ENCODE peak calls at places on chromosome 7, in ten cellular contexts. D is stimulated activated CD8-positive, alpha-beta memory T cell treated with anti-CD3 and anti-CD28 coated beads, Interleukin-15, amount 100 ng/mL, for 1 hour; W is HFFc6; J is A549; X is stimulated activated effector memory CD8-positive, alpha-beta T cell treated with anti-CD3 and anti-CD28 coated beads, Interleukin-12 subunit alpha, Interleukin-12 subunit beta, amount 100 ng/mL, for 72 hours; B is activated CD4-positive, alpha-beta T cell treated with anti-CD3 and anti-CD28 coated beads, Interleukin-2, amount 10 ng/mL, durations not matched to agents 7 days and 5 days; A is left colon; K is right lobe of liver; N is NCI-H2227 treated with DMSO at 0.1 percent for 48 hours; R is GM06990. M is an unnamed sample.
A peak's percentile ranks its signal among the peaks of the same experiment; 100 is the strongest.

GRCh38 chr7:92880212-92881090 is 44.1 kb upstream of the CDK6 start:
- DNase-seq in D (no peak), W (peak; percentile 9), J (peak; percentile 47), X (no peak), B (no peak), A (no peak), K (peak; percentile 23), N (no peak), R (no peak), M (peak; percentile 49)

GRCh38 chr7:23343806-23344500 is 44.8 kb downstream of the MALSU1 start:
- DNase-seq in D (no peak), W (no peak), J (no peak), X (no peak), B (no peak), A (no peak), K (no peak), N (no peak), R (no peak), M (no peak)

GRCh38 chr7:9502269-9502668 is 1068.9 kb downstream of the NXPH1 start:
- DNase-seq in D (no peak), W (no peak), J (no peak), X (no peak), B (no peak), A (no peak), K (no peak), N (no peak), R (no peak), M (no peak)

GRCh38 chr7:95509199-95509598 is 23.5 kb downstream of the ASB4 start:
- DNase-seq in D (no peak), W (peak; percentile 22), J (no peak), X (no peak), B (peak; percentile 60), A (no peak), K (no peak), N (peak; percentile 55), R (no peak), M (no peak)

GRCh38 chr7:30519122-30519521 is 14.5 kb upstream of the GGCT start:
- DNase-seq in D (no peak), W (no peak), J (no peak), X (no peak), B (no peak), A (no peak), K (no peak), N (no peak), R (no peak), M (no peak)

GRCh38 chr7:149003560-149004305 is 24.6 kb downstream of the PDIA4 start:
- DNase-seq in D (no peak), W (no peak), J (no peak), X (no peak), B (no peak), A (no peak), K (no peak), N (no peak), R (no peak), M (no peak)

GRCh38 chr7:65749039-65749438 is 123.8 kb upstream of the VKORC1L1 start:
- DNase-seq in D (no peak), W (no peak), J (no peak), X (no peak), B (no peak), A (no peak), K (no peak), N (no peak), R (no peak), M (no peak)

GRCh38 chr7:80307251-80307856 is 172.7 kb downstream of the GNAI1 start:
- DNase-seq in D (no peak), W (peak; percentile 87), J (peak; percentile 36), X (no peak), B (no peak), A (no peak), K (no peak), N (no peak), R (no peak), M (peak; percentile 19)

GRCh38 chr7:149423441-149423970 is 37.4 kb downstream of the ZNF777 start:
- DNase-seq in D (no peak), W (no peak), J (no peak), X (no peak), B (no peak), A (no peak), K (no peak), N (no peak), R (no peak), M (no peak)

GRCh38 chr7:22001345-22002004 is 55.8 kb upstream of the CDCA7L start:
- DNase-seq in D (no peak), W (peak; percentile 79), J (peak; percentile 44), X (peak; percentile 12), B (peak; percentile 63), A (no peak), K (no peak), N (peak; percentile 38), R (peak; percentile 9), M (peak; percentile 77)

GRCh38 chr7:45695249-45695995 is 121.3 kb downstream of the ADCY1 start:
- DNase-seq in D (no peak), W (no peak), J (no peak), X (no peak), B (no peak), A (no peak), K (peak; percentile 56), N (no peak), R (no peak), M (no peak)

GRCh38 chr7:111238891-111239290 is 148.0 kb downstream of the LRRN3 start:
- DNase-seq in D (no peak), W (no peak), J (no peak), X (no peak), B (no peak), A (no peak), K (no peak), N (no peak), R (no peak), M (no peak)

GRCh38 chr7:44066494-44067063 is 1.2 kb upstream of the PGAM2 start:
- DNase-seq in D (no peak), W (no peak), J (no peak), X (no peak), B (no peak), A (no peak), K (peak; percentile 49), N (no peak), R (no peak), M (no peak)

GRCh38 chr7:143177374-143178119 is 5.7 kb upstream of the TAS2R39 start:
- DNase-seq in D (no peak), W (no peak), J (no peak), X (no peak), B (no peak), A (no peak), K (no peak), N (no peak), R (no peak), M (peak; percentile 16)

GRCh38 chr7:28155019-28155660 is 25.5 kb downstream of the JAZF1 start:
- DNase-seq in D (no peak), W (no peak), J (no peak), X (no peak), B (no peak), A (no peak), K (no peak), N (no peak), R (peak; percentile 63), M (peak; percentile 14)

GRCh38 chr7:28013441-28013840 is 167.2 kb downstream of the JAZF1 start:
- DNase-seq in D (no peak), W (no peak), J (no peak), X (no peak), B (no peak), A (no peak), K (no peak), N (no peak), R (no peak), M (no peak)

GRCh38 chr7:38274493-38274892 is 1.1 kb upstream of the TARP start:
- DNase-seq in D (no peak), W (no peak), J (no peak), X (no peak), B (no peak), A (no peak), K (no peak), N (no peak), R (no peak), M (no peak)

GRCh38 chr7:150828384-150828783 is 23.9 kb upstream of the AOC1 start:
- DNase-seq in D (no peak), W (no peak), J (no peak), X (no peak), B (no peak), A (no peak), K (no peak), N (no peak), R (no peak), M (no peak)

GRCh38 chr7:36794689-36795088 is 70.4 kb upstream of the AOAH start:
- DNase-seq in D (no peak), W (no peak), J (no peak), X (no peak), B (no peak), A (peak; percentile 20), K (no peak), N (no peak), R (no peak), M (no peak)

GRCh38 chr7:144691240-144691639 is 144.6 kb downstream of the TPK1 start:
- DNase-seq in D (no peak), W (no peak), J (no peak), X (no peak), B (no peak), A (no peak), K (no peak), N (no peak), R (no peak), M (no peak)

M was measured in KBM-7.